ENCODE peak calls at places on chromosomes 13 and 19, in six cellular contexts. One of them, this sample, is unnamed.

GRCh38 chr19:16381756-16382401 is 57.3 kb downstream of the KLF2 start:
- DNase-seq in activated T-cell treated with anti-CD3 and anti-CD28 coated beads, Interleukin-2, amount 50 U/mL, for 72 hours: no peak
- DNase-seq in GM20000: no peak
- DNase-seq in progenitor cell of endocrine pancreas: no peak
- DNase-seq in activated CD8-positive, alpha-beta memory T cell treated with anti-CD3 and anti-CD28 coated beads for 24 hours: no peak
- DNase-seq in activated naive CD4-positive, alpha-beta T cell treated with anti-CD3 and anti-CD28 coated beads, Interleukin-2, amount 10 ng/mL, durations not matched to agents 7 days and 5 days: no peak
- DNase-seq in this sample: no peak

GRCh38 chr19:50649433-50650391 is at the start of gene C19orf81:
- DNase-seq in activated T-cell treated with anti-CD3 and anti-CD28 coated beads, Interleukin-2, amount 50 U/mL, for 72 hours: no peak
- DNase-seq in GM20000: no peak
- DNase-seq in progenitor cell of endocrine pancreas: no peak
- DNase-seq in activated CD8-positive, alpha-beta memory T cell treated with anti-CD3 and anti-CD28 coated beads for 24 hours: no peak
- DNase-seq in activated naive CD4-positive, alpha-beta T cell treated with anti-CD3 and anti-CD28 coated beads, Interleukin-2, amount 10 ng/mL, durations not matched to agents 7 days and 5 days: no peak
- DNase-seq in this sample: no peak

GRCh38 chr13:34152409-34152808 is 334.5 kb downstream of the RFC3 start:
- DNase-seq in activated T-cell treated with anti-CD3 and anti-CD28 coated beads, Interleukin-2, amount 50 U/mL, for 72 hours: no peak
- DNase-seq in GM20000: no peak
- DNase-seq in progenitor cell of endocrine pancreas: no peak
- DNase-seq in activated CD8-positive, alpha-beta memory T cell treated with anti-CD3 and anti-CD28 coated beads for 24 hours: no peak
- DNase-seq in activated naive CD4-positive, alpha-beta T cell treated with anti-CD3 and anti-CD28 coated beads, Interleukin-2, amount 10 ng/mL, durations not matched to agents 7 days and 5 days: no peak
- DNase-seq in this sample: no peak

GRCh38 chr13:81395368-81395767 is 1054.4 kb upstream of the SPRY2 start:
- DNase-seq in activated T-cell treated with anti-CD3 and anti-CD28 coated beads, Interleukin-2, amount 50 U/mL, for 72 hours: no peak
- DNase-seq in GM20000: no peak
- DNase-seq in progenitor cell of endocrine pancreas: no peak
- DNase-seq in activated CD8-positive, alpha-beta memory T cell treated with anti-CD3 and anti-CD28 coated beads for 24 hours: no peak
- DNase-seq in activated naive CD4-positive, alpha-beta T cell treated with anti-CD3 and anti-CD28 coated beads, Interleukin-2, amount 10 ng/mL, durations not matched to agents 7 days and 5 days: no peak
- DNase-seq in this sample: peak; percentile 37

GRCh38 chr13:64819081-64819480 is 2411.1 kb downstream of the PCDH9 start:
- DNase-seq in activated T-cell treated with anti-CD3 and anti-CD28 coated beads, Interleukin-2, amount 50 U/mL, for 72 hours: no peak
- DNase-seq in GM20000: no peak
- DNase-seq in progenitor cell of endocrine pancreas: no peak
- DNase-seq in activated CD8-positive, alpha-beta memory T cell treated with anti-CD3 and anti-CD28 coated beads for 24 hours: no peak
- DNase-seq in activated naive CD4-positive, alpha-beta T cell treated with anti-CD3 and anti-CD28 coated beads, Interleukin-2, amount 10 ng/mL, durations not matched to agents 7 days and 5 days: no peak
- DNase-seq in this sample: no peak

GRCh38 chr19:57815247-57816075 is 748 bp upstream of the ZNF552 start:
- DNase-seq in activated T-cell treated with anti-CD3 and anti-CD28 coated beads, Interleukin-2, amount 50 U/mL, for 72 hours: no peak
- DNase-seq in GM20000: no peak
- DNase-seq in progenitor cell of endocrine pancreas: no peak
- DNase-seq in activated CD8-positive, alpha-beta memory T cell treated with anti-CD3 and anti-CD28 coated beads for 24 hours: no peak
- DNase-seq in activated naive CD4-positive, alpha-beta T cell treated with anti-CD3 and anti-CD28 coated beads, Interleukin-2, amount 10 ng/mL, durations not matched to agents 7 days and 5 days: no peak
- DNase-seq in this sample: no peak

GRCh38 chr19:51716925-51717324 is 6.9 kb downstream of the HAS1 start:
- DNase-seq in activated T-cell treated with anti-CD3 and anti-CD28 coated beads, Interleukin-2, amount 50 U/mL, for 72 hours: no peak
- DNase-seq in GM20000: no peak
- DNase-seq in progenitor cell of endocrine pancreas: no peak
- DNase-seq in activated CD8-positive, alpha-beta memory T cell treated with anti-CD3 and anti-CD28 coated beads for 24 hours: no peak
- DNase-seq in activated naive CD4-positive, alpha-beta T cell treated with anti-CD3 and anti-CD28 coated beads, Interleukin-2, amount 10 ng/mL, durations not matched to agents 7 days and 5 days: no peak
- DNase-seq in this sample: no peak

GRCh38 chr13:34878354-34878753 is 63.7 kb upstream of the NBEA start:
- DNase-seq in activated T-cell treated with anti-CD3 and anti-CD28 coated beads, Interleukin-2, amount 50 U/mL, for 72 hours: no peak
- DNase-seq in GM20000: no peak
- DNase-seq in progenitor cell of endocrine pancreas: no peak
- DNase-seq in activated CD8-positive, alpha-beta memory T cell treated with anti-CD3 and anti-CD28 coated beads for 24 hours: no peak
- DNase-seq in activated naive CD4-positive, alpha-beta T cell treated with anti-CD3 and anti-CD28 coated beads, Interleukin-2, amount 10 ng/mL, durations not matched to agents 7 days and 5 days: no peak
- DNase-seq in this sample: no peak

GRCh38 chr19:14563989-14564650 is 7.7 kb downstream of the NDUFB7 start:
- DNase-seq in activated T-cell treated with anti-CD3 and anti-CD28 coated beads, Interleukin-2, amount 50 U/mL, for 72 hours: peak; percentile 67
- DNase-seq in GM20000: peak; percentile 86
- DNase-seq in progenitor cell of endocrine pancreas: no peak
- DNase-seq in activated CD8-positive, alpha-beta memory T cell treated with anti-CD3 and anti-CD28 coated beads for 24 hours: no peak
- DNase-seq in activated naive CD4-positive, alpha-beta T cell treated with anti-CD3 and anti-CD28 coated beads, Interleukin-2, amount 10 ng/mL, durations not matched to agents 7 days and 5 days: peak; percentile 51
- DNase-seq in this sample: peak; percentile 29

GRCh38 chr19:51887522-51888498 is at the start of gene ZNF577:
- DNase-seq in activated T-cell treated with anti-CD3 and anti-CD28 coated beads, Interleukin-2, amount 50 U/mL, for 72 hours: peak; percentile 85
- DNase-seq in GM20000: peak; percentile 62
- DNase-seq in progenitor cell of endocrine pancreas: peak; percentile 77
- DNase-seq in activated CD8-positive, alpha-beta memory T cell treated with anti-CD3 and anti-CD28 coated beads for 24 hours: peak; percentile 73
- DNase-seq in activated naive CD4-positive, alpha-beta T cell treated with anti-CD3 and anti-CD28 coated beads, Interleukin-2, amount 10 ng/mL, durations not matched to agents 7 days and 5 days: peak; percentile 77
- DNase-seq in this sample: peak; percentile 83

GRCh38 chr13:59337070-59337469 is 826.7 kb downstream of the DIAPH3 start:
- DNase-seq in activated T-cell treated with anti-CD3 and anti-CD28 coated beads, Interleukin-2, amount 50 U/mL, for 72 hours: no peak
- DNase-seq in GM20000: no peak
- DNase-seq in progenitor cell of endocrine pancreas: no peak
- DNase-seq in activated CD8-positive, alpha-beta memory T cell treated with anti-CD3 and anti-CD28 coated beads for 24 hours: no peak
- DNase-seq in activated naive CD4-positive, alpha-beta T cell treated with anti-CD3 and anti-CD28 coated beads, Interleukin-2, amount 10 ng/mL, durations not matched to agents 7 days and 5 days: no peak
- DNase-seq in this sample: no peak

GRCh38 chr13:38951525-38952313 is 38.9 kb downstream of the STOML3 start:
- DNase-seq in activated T-cell treated with anti-CD3 and anti-CD28 coated beads, Interleukin-2, amount 50 U/mL, for 72 hours: peak; percentile 29
- DNase-seq in GM20000: no peak
- DNase-seq in progenitor cell of endocrine pancreas: no peak
- DNase-seq in activated CD8-positive, alpha-beta memory T cell treated with anti-CD3 and anti-CD28 coated beads for 24 hours: no peak
- DNase-seq in activated naive CD4-positive, alpha-beta T cell treated with anti-CD3 and anti-CD28 coated beads, Interleukin-2, amount 10 ng/mL, durations not matched to agents 7 days and 5 days: no peak
- DNase-seq in this sample: no peak

GRCh38 chr13:46179576-46180368 is 2.2 kb downstream of the LCP1 start:
- DNase-seq in activated T-cell treated with anti-CD3 and anti-CD28 coated beads, Interleukin-2, amount 50 U/mL, for 72 hours: peak; percentile 84
- DNase-seq in GM20000: no peak
- DNase-seq in progenitor cell of endocrine pancreas: no peak
- DNase-seq in activated CD8-positive, alpha-beta memory T cell treated with anti-CD3 and anti-CD28 coated beads for 24 hours: peak; percentile 84
- DNase-seq in activated naive CD4-positive, alpha-beta T cell treated with anti-CD3 and anti-CD28 coated beads, Interleukin-2, amount 10 ng/mL, durations not matched to agents 7 days and 5 days: peak; percentile 89
- DNase-seq in this sample: peak; percentile 62

GRCh38 chr19:10892256-10892655 is 20.9 kb downstream of the CARM1 start:
- DNase-seq in activated T-cell treated with anti-CD3 and anti-CD28 coated beads, Interleukin-2, amount 50 U/mL, for 72 hours: no peak
- DNase-seq in GM20000: no peak
- DNase-seq in progenitor cell of endocrine pancreas: no peak
- DNase-seq in activated CD8-positive, alpha-beta memory T cell treated with anti-CD3 and anti-CD28 coated beads for 24 hours: no peak
- DNase-seq in activated naive CD4-positive, alpha-beta T cell treated with anti-CD3 and anti-CD28 coated beads, Interleukin-2, amount 10 ng/mL, durations not matched to agents 7 days and 5 days: no peak
- DNase-seq in this sample: no peak

GRCh38 chr19:52748336-52748950 is 13.6 kb upstream of the ZNF611 start:
- DNase-seq in activated T-cell treated with anti-CD3 and anti-CD28 coated beads, Interleukin-2, amount 50 U/mL, for 72 hours: no peak
- DNase-seq in GM20000: no peak
- DNase-seq in progenitor cell of endocrine pancreas: no peak
- DNase-seq in activated CD8-positive, alpha-beta memory T cell treated with anti-CD3 and anti-CD28 coated beads for 24 hours: no peak
- DNase-seq in activated naive CD4-positive, alpha-beta T cell treated with anti-CD3 and anti-CD28 coated beads, Interleukin-2, amount 10 ng/mL, durations not matched to agents 7 days and 5 days: no peak
- DNase-seq in this sample: peak; percentile 49

This sample was measured in RPMI8226.